ENCODE peak calls at places on chromosomes 12 and 14, in six cellular contexts. One of them, this sample, is unnamed.

GRCh38 chr14:24339284-24340151 is at the start of gene RIPK3:
- DNase-seq in HFF-Myc: no peak
- DNase-seq in dorsolateral prefrontal cortex: no peak
- DNase-seq in adrenal gland: no peak
- DNase-seq in heart left ventricle: peak; percentile 42
- DNase-seq in lung: peak; percentile 78
- DNase-seq in this sample: no peak

GRCh38 chr12:6327591-6328041 is 14.3 kb downstream of the TNFRSF1A start:
- DNase-seq in lung: no peak
- DNase-seq in heart left ventricle: no peak
- DNase-seq in adrenal gland: no peak
- DNase-seq in HFF-Myc: no peak
- DNase-seq in dorsolateral prefrontal cortex: no peak
- DNase-seq in this sample: no peak

GRCh38 chr12:32780111-32780510 is 24.4 kb upstream of the YARS2 start:
- DNase-seq in lung: no peak
- DNase-seq in HFF-Myc: no peak
- DNase-seq in heart left ventricle: no peak
- DNase-seq in dorsolateral prefrontal cortex: no peak
- DNase-seq in adrenal gland: no peak
- DNase-seq in this sample: peak; percentile 38

GRCh38 chr14:100813291-100813690 is 12.6 kb upstream of the MEG3 start:
- DNase-seq in dorsolateral prefrontal cortex: no peak
- DNase-seq in heart left ventricle: no peak
- DNase-seq in HFF-Myc: no peak
- DNase-seq in adrenal gland: no peak
- DNase-seq in lung: no peak
- DNase-seq in this sample: no peak

GRCh38 chr14:102945346-102946130 is 23.1 kb downstream of the AMN start:
- DNase-seq in HFF-Myc: no peak
- DNase-seq in heart left ventricle: no peak
- DNase-seq in lung: no peak
- DNase-seq in adrenal gland: no peak
- DNase-seq in dorsolateral prefrontal cortex: no peak
- DNase-seq in this sample: no peak

GRCh38 chr12:12217018-12217359 is 49.9 kb downstream of the LRP6 start:
- DNase-seq in lung: no peak
- DNase-seq in HFF-Myc: no peak
- DNase-seq in heart left ventricle: no peak
- DNase-seq in dorsolateral prefrontal cortex: no peak
- DNase-seq in adrenal gland: no peak
- DNase-seq in this sample: no peak

GRCh38 chr12:84502907-84503787 is 409.5 kb downstream of the SLC6A15 start:
- DNase-seq in HFF-Myc: peak; percentile 44
- DNase-seq in adrenal gland: peak; percentile 70
- DNase-seq in heart left ventricle: peak; percentile 29
- DNase-seq in dorsolateral prefrontal cortex: peak; percentile 47
- DNase-seq in lung: peak; percentile 47
- DNase-seq in this sample: peak; percentile 47

GRCh38 chr12:18158774-18159557 is 69.0 kb upstream of the RERGL start:
- DNase-seq in HFF-Myc: peak; percentile 20
- DNase-seq in adrenal gland: peak; percentile 45
- DNase-seq in heart left ventricle: no peak
- DNase-seq in lung: no peak
- DNase-seq in dorsolateral prefrontal cortex: no peak
- DNase-seq in this sample: no peak

GRCh38 chr12:29024117-29024516 is 125.0 kb upstream of the FAR2 start:
- DNase-seq in adrenal gland: no peak
- DNase-seq in dorsolateral prefrontal cortex: no peak
- DNase-seq in HFF-Myc: no peak
- DNase-seq in heart left ventricle: no peak
- DNase-seq in lung: no peak
- DNase-seq in this sample: no peak

GRCh38 chr14:105876158-105876557 is 349.8 kb downstream of the TMEM121 start:
- DNase-seq in dorsolateral prefrontal cortex: peak; percentile 15
- DNase-seq in heart left ventricle: no peak
- DNase-seq in adrenal gland: no peak
- DNase-seq in HFF-Myc: no peak
- DNase-seq in lung: no peak
- DNase-seq in this sample: no peak

GRCh38 chr14:102949801-102950451 is 27.5 kb downstream of the AMN start:
- DNase-seq in dorsolateral prefrontal cortex: peak; percentile 85
- DNase-seq in HFF-Myc: no peak
- DNase-seq in lung: no peak
- DNase-seq in heart left ventricle: peak; percentile 66
- DNase-seq in adrenal gland: no peak
- DNase-seq in this sample: peak; percentile 20

GRCh38 chr12:100675432-100675831 is 101.9 kb downstream of the GAS2L3 start:
- DNase-seq in dorsolateral prefrontal cortex: no peak
- DNase-seq in HFF-Myc: peak; percentile 22
- DNase-seq in lung: no peak
- DNase-seq in heart left ventricle: peak; percentile 52
- DNase-seq in adrenal gland: peak; percentile 65
- DNase-seq in this sample: peak; percentile 59

GRCh38 chr14:64447890-64448667 is 17.2 kb upstream of the AKAP5 start:
- DNase-seq in lung: no peak
- DNase-seq in adrenal gland: no peak
- DNase-seq in heart left ventricle: no peak
- DNase-seq in dorsolateral prefrontal cortex: no peak
- DNase-seq in HFF-Myc: no peak
- DNase-seq in this sample: no peak

GRCh38 chr12:112602150-112602549 is 183.4 kb downstream of the PTPN11 start:
- DNase-seq in adrenal gland: no peak
- DNase-seq in dorsolateral prefrontal cortex: no peak
- DNase-seq in HFF-Myc: no peak
- DNase-seq in heart left ventricle: no peak
- DNase-seq in lung: no peak
- DNase-seq in this sample: no peak

GRCh38 chr12:89679631-89680030 is 29.0 kb downstream of the ATP2B1 start:
- DNase-seq in heart left ventricle: no peak
- DNase-seq in HFF-Myc: no peak
- DNase-seq in lung: no peak
- DNase-seq in adrenal gland: no peak
- DNase-seq in dorsolateral prefrontal cortex: no peak
- DNase-seq in this sample: no peak

GRCh38 chr14:97077253-97077653 is 280.1 kb downstream of the VRK1 start:
- DNase-seq in adrenal gland: peak; percentile 50
- DNase-seq in lung: no peak
- DNase-seq in dorsolateral prefrontal cortex: no peak
- DNase-seq in HFF-Myc: no peak
- DNase-seq in heart left ventricle: peak; percentile 63
- DNase-seq in this sample: peak; percentile 95

DNA sequence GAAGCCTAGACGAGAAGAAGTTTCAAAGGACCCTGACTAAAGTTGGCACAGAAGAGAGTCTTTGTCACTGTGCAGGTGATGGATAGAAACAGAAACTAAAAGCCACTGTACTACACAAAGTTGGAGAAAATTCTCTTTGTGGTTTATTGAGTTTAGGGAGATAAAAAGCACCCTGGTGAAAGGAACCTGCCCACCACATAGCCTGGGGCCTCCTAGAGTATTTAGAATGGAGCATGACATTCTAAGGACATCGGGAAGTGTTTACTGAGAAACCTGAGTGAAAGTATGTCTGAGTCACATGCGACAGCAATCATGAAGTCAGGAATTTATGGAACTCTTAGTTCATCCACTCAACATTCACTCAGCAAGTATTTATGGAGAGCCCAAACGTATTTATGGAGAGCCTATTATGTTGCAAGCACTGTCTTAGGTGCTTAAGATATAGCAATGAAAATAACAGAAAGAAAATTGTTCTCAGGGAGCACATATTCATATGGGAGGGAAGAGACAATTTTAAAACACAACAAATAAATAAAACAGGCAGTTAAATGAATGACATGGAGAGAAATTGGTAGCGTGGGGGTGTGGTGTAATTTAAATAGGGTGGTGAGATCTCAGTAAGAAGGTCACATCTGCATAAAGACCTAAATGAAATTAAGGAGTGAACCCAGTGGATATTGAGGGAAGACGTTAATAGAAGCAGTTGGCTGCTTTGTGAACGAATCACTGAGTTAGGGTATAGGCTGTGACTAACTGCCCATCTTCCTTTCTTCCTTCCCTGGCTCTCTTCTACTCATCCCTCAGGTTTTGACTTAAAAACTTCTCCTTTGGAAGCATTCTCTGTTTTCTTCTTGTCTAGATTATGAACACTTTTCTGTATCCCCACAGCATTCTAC is 65.0 kb downstream of the BTG1 start:
- DNase-seq in lung: no peak
- DNase-seq in adrenal gland: no peak
- DNase-seq in HFF-Myc: peak; percentile 88
- DNase-seq in dorsolateral prefrontal cortex: no peak
- DNase-seq in heart left ventricle: no peak
- DNase-seq in this sample: peak; percentile 45
- H3K4me3 ChIP-seq in lung: no peak overlapping the region
- H3K4me3 ChIP-seq in adrenal gland: no peak overlapping the region
- H3K4me3 ChIP-seq in HFF-Myc: no peak overlapping the region
- H3K4me3 ChIP-seq in dorsolateral prefrontal cortex: no peak overlapping the region
- H3K4me3 ChIP-seq in heart left ventricle: no peak overlapping the region
- H3K4me3 ChIP-seq in this sample: no peak overlapping the region

DNA sequence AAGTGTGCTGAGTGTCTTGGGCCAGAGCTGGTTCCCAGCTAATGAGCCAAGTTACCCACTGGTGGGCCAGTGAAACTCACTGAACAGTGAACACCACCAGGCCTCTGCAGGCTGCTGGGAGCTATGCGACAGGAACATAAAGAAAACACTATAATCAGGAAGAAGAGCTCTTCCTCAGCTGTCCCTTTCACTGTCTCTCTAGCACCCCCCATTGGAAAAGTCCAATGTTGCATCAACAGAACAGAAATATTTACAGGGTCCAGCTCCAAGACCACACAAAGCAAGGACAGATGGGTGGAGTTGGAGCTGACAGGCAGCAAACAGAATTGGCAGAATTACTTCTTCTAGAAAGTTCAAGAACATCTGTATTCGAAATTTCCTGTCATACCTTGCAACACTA is 903.6 kb upstream of the TMEM132C start:
- DNase-seq in heart left ventricle: no peak
- DNase-seq in HFF-Myc: no peak
- DNase-seq in adrenal gland: no peak
- DNase-seq in lung: no peak
- DNase-seq in dorsolateral prefrontal cortex: no peak
- DNase-seq in this sample: no peak
- TF ChIP-seq CTCF in heart left ventricle: no peak
- TF ChIP-seq CTCF in HFF-Myc: peak; percentile 25
- TF ChIP-seq CTCF in adrenal gland: no peak
- TF ChIP-seq CTCF in lung: no peak
- TF ChIP-seq CTCF in dorsolateral prefrontal cortex: no peak
- TF ChIP-seq CTCF in this sample: peak; percentile 19

DNA sequence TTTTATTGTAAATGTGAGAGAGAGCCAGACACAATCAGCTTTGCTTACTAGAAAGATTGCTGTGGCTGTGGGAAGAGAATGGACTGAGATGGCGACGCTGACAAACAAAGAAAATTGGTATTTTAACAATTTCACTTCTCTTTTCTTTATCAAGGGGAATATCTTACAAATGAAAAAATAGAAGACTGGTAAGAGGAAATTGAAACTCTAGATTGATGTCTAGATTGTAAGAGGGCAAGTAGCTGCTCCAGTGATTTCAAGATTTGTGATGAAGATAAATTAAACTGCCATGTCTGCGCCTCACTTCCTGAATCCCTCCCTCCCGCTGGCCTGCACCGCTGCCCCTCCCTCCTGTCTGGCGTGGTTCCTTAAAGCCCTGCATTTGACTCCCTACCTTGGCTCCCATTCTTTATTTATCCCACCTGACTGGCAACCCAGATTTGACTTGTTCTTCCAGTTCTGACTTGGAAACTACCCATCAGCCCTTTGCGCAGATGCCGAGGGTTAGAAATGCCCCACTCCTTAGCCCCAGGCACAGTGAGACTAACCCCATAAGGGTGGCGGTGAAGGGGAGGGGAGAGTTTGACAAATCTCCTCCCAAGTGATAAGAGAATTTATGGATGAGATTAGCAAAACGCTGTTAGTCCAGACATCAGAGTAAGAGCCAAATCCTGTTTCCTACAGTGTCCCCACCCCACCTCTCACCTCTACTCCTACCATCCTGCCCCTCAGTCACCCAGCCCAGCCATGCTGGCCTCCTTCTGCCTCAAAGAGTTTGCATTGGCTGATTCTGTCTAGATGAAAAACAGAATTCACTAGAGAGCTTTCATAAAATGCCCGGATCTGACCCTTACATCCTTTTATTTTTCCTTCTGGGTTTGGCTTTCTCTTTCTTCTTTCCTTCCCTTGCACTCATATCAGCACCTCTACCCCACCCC is 125.3 kb upstream of the ATF7IP start:
- DNase-seq in dorsolateral prefrontal cortex: no peak
- DNase-seq in adrenal gland: peak; percentile 45
- DNase-seq in lung: no peak
- DNase-seq in heart left ventricle: no peak
- DNase-seq in HFF-Myc: no peak
- DNase-seq in this sample: no peak
- H3K4me3 ChIP-seq in dorsolateral prefrontal cortex: peak overlapping the region; percentile 18
- H3K4me3 ChIP-seq in adrenal gland: no peak overlapping the region
- H3K4me3 ChIP-seq in lung: no peak overlapping the region
- H3K4me3 ChIP-seq in heart left ventricle: no peak overlapping the region
- H3K4me3 ChIP-seq in HFF-Myc: no peak overlapping the region
- H3K4me3 ChIP-seq in this sample: no peak overlapping the region

DNA sequence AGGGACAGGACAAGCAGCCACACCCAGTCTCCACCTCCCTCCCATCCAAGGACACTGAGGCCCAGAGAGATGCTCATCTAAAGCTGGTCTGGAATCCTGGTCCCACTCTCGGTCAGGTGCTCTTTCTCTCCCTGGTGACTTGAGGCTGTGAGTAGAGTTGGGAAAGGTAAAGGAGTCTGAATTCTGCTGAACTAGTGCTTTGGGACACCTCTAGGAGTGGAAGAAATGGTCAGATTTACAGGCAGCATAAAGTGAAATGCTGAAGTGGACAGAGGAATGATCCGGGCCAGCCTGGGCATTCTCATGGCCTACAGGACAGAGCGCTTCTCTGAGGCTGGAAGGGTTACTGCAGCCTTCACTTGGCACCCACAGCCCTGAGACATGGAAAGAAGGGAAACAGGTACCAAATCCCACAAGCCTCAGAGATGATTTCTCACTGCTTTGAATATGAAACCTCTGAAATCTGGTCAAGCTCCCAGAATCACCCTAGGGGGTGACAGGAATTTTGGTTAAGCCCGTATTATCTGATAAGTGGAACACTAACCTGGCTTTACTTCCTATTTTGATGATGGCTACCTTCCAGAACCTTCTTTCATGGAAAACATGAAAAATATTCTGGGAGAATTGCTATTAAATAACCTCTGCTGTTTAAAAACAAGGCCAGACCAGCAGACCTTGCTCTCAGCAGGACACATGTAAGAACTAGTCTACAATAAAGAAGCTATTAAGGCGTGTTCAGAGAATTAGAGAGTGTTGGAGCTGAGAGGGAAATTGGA is 281.7 kb downstream of the ZFP36L1 start:
- DNase-seq in adrenal gland: no peak
- DNase-seq in dorsolateral prefrontal cortex: no peak
- DNase-seq in heart left ventricle: no peak
- DNase-seq in HFF-Myc: no peak
- DNase-seq in lung: no peak
- DNase-seq in this sample: peak; percentile 81
- TF ChIP-seq CTCF in adrenal gland: no peak
- TF ChIP-seq CTCF in dorsolateral prefrontal cortex: no peak
- TF ChIP-seq CTCF in heart left ventricle: no peak
- TF ChIP-seq CTCF in HFF-Myc: no peak
- TF ChIP-seq CTCF in lung: no peak
- TF ChIP-seq CTCF in this sample: peak; percentile 17

This sample was measured in astrocyte of the cerebellum.